ENCODE peak calls at places on chromosome 12, in seven cellular contexts. U is tibial nerve, Q is transverse colon, Y is suprapubic skin, E is uterus, J is breast epithelium, P is IMR-90. W is an unnamed sample. For H3K9me3, the result is how much of the 10 kb centered on the place peaks cover.

GRCh38 chr12:118033331-118033730 is 16.8 kb downstream of the RFC5 start:
- DNase-seq in E (no peak), P (no peak), Q (no peak), J (no peak), Y (no peak), U (no peak), W (no peak)

GRCh38 chr12:91317324-91317723 is 134.7 kb upstream of the DCN start:
- DNase-seq in U (no peak), E (no peak), P (no peak), Q (no peak), Y (no peak), J (no peak), W (no peak)

GRCh38 chr12:14473707-14474287 is 93.9 kb downstream of the PLBD1 start:
- DNase-seq in U (no peak), J (no peak), E (no peak), Y (no peak), P (peak), Q (no peak), W (no peak)

GRCh38 chr12:100698518-100698917 is 96.1 kb upstream of the ANO4 start:
- DNase-seq in E (no peak), Y (no peak), U (no peak), J (no peak), P (no peak), Q (no peak), W (no peak)

GRCh38 chr12:12181516-12181915 is 85.3 kb downstream of the LRP6 start:
- DNase-seq in Q (no peak), E (no peak), P (peak), Y (no peak), U (no peak), J (no peak), W (no peak)

GRCh38 chr12:110351119-110351518 is 52.4 kb downstream of the ANAPC7 start:
- DNase-seq in Y (no peak), E (no peak), Q (no peak), U (no peak), P (no peak), J (no peak), W (no peak)

GRCh38 chr12:7832059-7832696 is 40.5 kb downstream of the SLC2A14 start:
- DNase-seq in U (no peak), Q (no peak), J (no peak), P (peak), E (no peak), Y (no peak), W (no peak)

GRCh38 chr12:120468846-120469449 is 600 bp downstream of the SRSF9 start:
- DNase-seq in P (peak), Q (peak), E (peak), U (no peak), Y (no peak), J (no peak), W (no peak)

GRCh38 chr12:19915392-19916192 is 452.7 kb upstream of the PDE3A start:
- DNase-seq in U (no peak), Q (no peak), P (peak), E (no peak), J (no peak), Y (no peak), W (no peak)

GRCh38 chr12:56261503-56262230 is 3.5 kb upstream of the ANKRD52 start:
- DNase-seq in U (no peak), Q (peak), Y (no peak), P (peak), E (no peak), J (no peak), W (no peak)

GRCh38 chr12:31204995-31205582 is 120.9 kb downstream of the SINHCAF start:
- DNase-seq in E (no peak), Y (no peak), U (no peak), P (peak), Q (no peak), J (no peak), W (no peak)

GRCh38 chr12:108360487-108360886 is 21.4 kb upstream of the CMKLR1 start:
- DNase-seq in J (no peak), Y (peak), P (no peak), U (no peak), E (no peak), Q (no peak), W (no peak)

GRCh38 chr12:110917467-110917866 is 2.9 kb downstream of the MYL2 start:
- DNase-seq in J (no peak), Y (no peak), Q (no peak), U (no peak), P (peak), E (no peak), W (no peak)

GRCh38 chr12:89574736-89575208 is 48.9 kb upstream of the POC1B start:
- DNase-seq in J (no peak), U (no peak), E (no peak), P (peak), Q (no peak), Y (no peak), W (no peak)

GRCh38 chr12:54959291-54960018 is 25.1 kb downstream of the TESPA1 start:
- DNase-seq in Q (no peak), P (no peak), J (no peak), E (no peak), Y (no peak), U (no peak), W (no peak)

GRCh38 chr12:56155256-56155845 is 2.8 kb upstream of the MYL6 start:
- DNase-seq in Q (no peak), E (no peak), U (no peak), J (no peak), P (no peak), Y (no peak), W (no peak)

GRCh38 chr12:113903381-113903863 is 62.7 kb downstream of the RBM19 start:
- DNase-seq in J (no peak), E (no peak), P (peak), Y (no peak), Q (no peak), U (no peak), W (no peak)

GRCh38 chr12:32230607-32230982 is 123.9 kb downstream of the BICD1 start:
- DNase-seq in Y (no peak), J (no peak), Q (no peak), P (no peak), E (no peak), U (no peak), W (no peak)

GRCh38 chr12:62618948-62619347 is 152.3 kb downstream of the MON2 start:
- DNase-seq in E (no peak), J (no peak), Y (no peak), Q (no peak), P (no peak), U (no peak), W (no peak)

GRCh38 chr12:106245767-106246166 is 2.1 kb downstream of the CKAP4 start:
- DNase-seq in P (peak), E (peak), U (no peak), Q (peak), J (peak), Y (peak), W (peak)

GRCh38 chr12:23831739-23832138 is 117.7 kb downstream of the SOX5 start:
- DNase-seq in J (no peak), P (no peak), E (no peak), Y (no peak), Q (no peak), U (no peak), W (no peak)

GRCh38 chr12:109858764-109859163 is 21.6 kb downstream of the GLTP start:
- DNase-seq in Q (no peak), E (no peak), P (peak), J (no peak), Y (no peak), U (no peak), W (no peak)

GRCh38 chr12:89450922-89451321 is 73.7 kb downstream of the GALNT4 start:
- DNase-seq in E (no peak), Q (no peak), Y (no peak), U (no peak), J (no peak), P (peak), W (no peak)

GRCh38 chr12:52813885-52814709 is at the start of gene KRT4:
- DNase-seq in J (no peak), U (no peak), E (no peak), Y (no peak), Q (no peak), P (no peak), W (no peak)

GRCh38 chr12:123056053-123056452 is 75.6 kb downstream of the ARL6IP4 start:
- DNase-seq in Y (no peak), P (peak), U (no peak), E (no peak), J (no peak), Q (no peak), W (no peak)

DNA sequence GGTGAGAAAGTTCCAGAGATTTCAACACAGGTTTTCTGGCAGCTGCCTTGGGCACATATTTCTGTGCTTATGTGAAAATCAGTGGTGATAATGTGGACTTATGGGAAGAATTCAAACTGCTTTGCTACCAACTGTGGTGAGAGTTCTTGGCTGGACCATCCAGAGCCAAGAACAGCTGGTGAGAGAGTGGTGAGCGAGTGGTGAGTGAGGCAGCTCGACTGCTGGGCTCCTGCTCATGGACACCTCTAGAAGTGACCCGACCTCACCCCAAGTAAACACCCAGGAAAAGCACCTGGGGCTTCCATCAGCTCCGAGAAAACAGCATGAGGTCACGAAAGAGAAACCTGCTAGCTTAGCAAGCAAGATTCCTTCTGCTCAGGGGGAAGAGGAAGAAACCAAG is 106.4 kb downstream of the PIWIL1 start:
- DNase-seq in J (no peak), P (no peak), Q (no peak), E (no peak), Y (no peak), U (no peak), W (no peak)
- H3K9me3 ChIP-seq in J (under half), P (half or more), Q (under half), E (under half), Y (under half), U (under half), W (under half)

GRCh38 chr12:47867496-47867941 is 37.3 kb downstream of the VDR start:
- DNase-seq in Y (no peak), Q (no peak), J (no peak), E (no peak), P (peak), U (no peak), W (no peak)

GRCh38 chr12:47868041-47868440 is 36.8 kb downstream of the VDR start:
- DNase-seq in U (no peak), Y (no peak), Q (peak), E (no peak), J (no peak), P (no peak), W (no peak)

GRCh38 chr12:47874316-47874715 is 30.5 kb downstream of the VDR start:
- DNase-seq in P (no peak), Q (no peak), Y (no peak), E (no peak), J (no peak), U (no peak), W (no peak)

GRCh38 chr12:47868552-47869031 is 36.2 kb downstream of the VDR start:
- DNase-seq in E (no peak), U (no peak), J (no peak), Y (no peak), P (no peak), Q (peak), W (no peak)

DNA sequence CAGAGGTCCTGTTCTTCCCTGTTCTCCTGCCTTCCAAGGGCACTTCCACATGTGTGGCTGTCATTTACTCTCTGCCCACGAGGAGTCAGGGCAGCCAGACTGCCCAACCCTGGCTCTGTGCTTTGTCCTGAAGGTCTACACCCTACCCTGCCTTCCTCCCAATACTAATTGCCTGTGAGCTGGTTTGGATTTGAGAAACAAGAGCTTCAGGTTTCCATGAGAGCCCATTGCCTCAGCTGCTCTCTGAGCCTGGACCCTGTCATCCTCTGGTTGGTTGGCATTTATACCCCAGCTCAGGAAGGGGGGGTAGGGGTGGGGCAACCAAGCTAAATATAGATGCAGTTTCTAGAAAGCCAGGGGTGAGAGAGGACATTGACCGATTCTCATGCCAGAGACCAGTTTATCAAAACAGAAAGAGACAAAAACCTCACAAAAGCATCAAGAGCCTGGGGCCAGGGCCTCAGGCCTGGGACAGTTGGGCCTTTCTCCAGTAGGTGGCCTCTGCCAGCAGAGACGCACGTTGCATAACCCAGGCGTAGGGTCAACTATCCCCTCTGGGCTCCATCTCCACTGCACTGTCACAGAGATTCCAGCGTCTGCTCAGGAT is 34.5 kb downstream of the VDR start:
- DNase-seq in Q (peak), Y (no peak), J (no peak), E (peak), P (no peak), U (peak), W (no peak)
- TF ChIP-seq POLR2A in Q (no peak), Y (no peak), J (no peak), E (no peak), P (no peak), U (no peak), W (no peak)

GRCh38 chr12:129959889-129960288 is 56.1 kb upstream of the TMEM132D start:
- DNase-seq in J (no peak), P (no peak), E (no peak), Q (no peak), U (no peak), Y (no peak), W (no peak)
- H3K9me3 ChIP-seq in J (under half), P (under half), E (under half), Q (under half), U (under half), Y (under half), W (under half)

GRCh38 chr12:4269279-4269991 is 4.1 kb upstream of the CCND2 start:
- DNase-seq in E (peak), Q (peak), P (peak), U (peak), Y (no peak), J (peak), W (peak)
- TF ChIP-seq POLR2A in E (peak), Q (peak), P (no peak), U (peak), Y (no peak), J (no peak), W (no peak)

GRCh38 chr12:116971222-116971621 is 60.5 kb downstream of the FBXW8 start:
- DNase-seq in Q (no peak), U (no peak), Y (no peak), J (no peak), P (no peak), E (no peak), W (no peak)
- H3K9me3 ChIP-seq in Q (under half), U (under half), Y (under half), J (under half), P (under half), E (under half), W (under half)

DNA sequence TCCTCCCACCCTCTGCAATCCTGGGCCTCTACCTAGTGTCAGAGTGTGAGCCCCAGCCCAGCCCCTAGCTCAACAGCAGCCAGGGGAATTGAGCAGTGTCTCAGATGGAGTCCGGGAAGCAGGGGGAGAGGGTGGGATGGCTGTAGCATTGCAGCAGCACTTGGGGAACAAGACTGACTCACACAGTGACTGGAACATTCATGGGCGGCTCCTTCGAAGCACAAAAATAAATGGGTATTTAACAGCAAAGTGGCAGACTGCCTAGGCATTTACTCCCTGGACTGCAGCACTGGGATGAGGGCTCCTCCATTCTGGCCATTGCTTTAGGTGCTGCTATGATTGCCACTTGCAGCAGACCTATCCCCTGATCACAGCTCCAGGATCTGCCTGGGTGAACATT is 46.0 kb upstream of the STK38L start:
- DNase-seq in Y (no peak), J (no peak), E (peak), P (peak), Q (no peak), U (no peak), W (no peak)
- TF ChIP-seq POLR2A in Y (no peak), J (no peak), E (peak), P (no peak), Q (no peak), U (no peak), W (no peak)

DNA sequence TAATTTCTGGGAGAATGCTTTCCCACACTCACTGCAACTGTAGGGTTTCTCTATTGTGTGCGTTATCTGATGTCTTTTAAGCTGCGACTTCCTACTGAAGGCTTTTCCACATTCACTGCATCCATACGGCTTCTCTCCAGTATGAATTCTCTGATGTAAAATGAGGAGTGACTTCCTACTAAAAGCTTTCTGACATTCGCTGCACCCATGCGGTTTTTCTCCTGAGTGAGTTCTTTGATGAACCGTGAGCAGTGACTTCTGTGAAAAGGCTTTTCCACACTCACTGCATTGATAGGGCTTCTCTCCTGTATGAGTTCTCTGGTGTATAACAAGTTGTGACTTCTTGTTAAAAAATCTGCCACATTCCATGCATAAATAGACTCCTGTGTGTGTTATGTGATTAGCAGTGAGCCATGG is 29.7 kb downstream of the ZNF605 start:
- DNase-seq in U (no peak), E (no peak), J (no peak), P (no peak), Q (no peak), Y (no peak), W (no peak)
- H3K9me3 ChIP-seq in U (under half), E (half or more), J (half or more), P (half or more), Q (half or more), Y (half or more), W (half or more)

W was measured in heart left ventricle.